ENCODE peak calls at places on chromosomes 5 and 9, in ten cellular contexts. E is fibroblast of lung, D is HCT116, X is IMR-90, G is K562, A is GM12878, S is GM23248, F is adipocyte, P is neuronal stem cell, M is astrocyte. Y is an unnamed sample.

GRCh38 chr9:131733601-131734061 is 6.2 kb downstream of the RAPGEF1 start:
- DNase-seq in E (peak; percentile 99), D (no peak), X (peak; percentile 96), G (no peak), A (no peak), S (peak; percentile 96), F (peak; percentile 94), P (no peak), M (peak; percentile 99), Y (peak; percentile 57)

GRCh38 chr5:174008922-174009321 is 20.0 kb downstream of the C5orf47 start:
- DNase-seq in E (no peak), D (no peak), X (no peak), G (no peak), A (no peak), S (no peak), F (no peak), P (no peak), M (no peak), Y (no peak)

GRCh38 chr5:173498286-173498685 is 118.2 kb downstream of the BOD1 start:
- DNase-seq in E (peak; percentile 92), D (no peak), X (peak; percentile 64), G (no peak), A (no peak), S (peak; percentile 68), F (peak; percentile 87), P (peak; percentile 9), M (peak; percentile 93), Y (no peak)

GRCh38 chr9:115691097-115691496 is 462.5 kb upstream of the PAPPA start:
- DNase-seq in E (peak; percentile 98), D (no peak), X (peak; percentile 99), G (no peak), A (no peak), S (peak; percentile 98), F (peak; percentile 94), P (no peak), M (peak; percentile 98), Y (no peak)

GRCh38 chr5:109690456-109691247 is 925 bp downstream of the MAN2A1 start:
- DNase-seq in E (peak; percentile 82), D (peak; percentile 28), X (peak; percentile 83), G (peak; percentile 42), A (no peak), S (peak; percentile 92), F (peak; percentile 94), P (peak; percentile 43), M (peak; percentile 75), Y (peak; percentile 56)

GRCh38 chr5:107670028-107670926 is 460 bp downstream of the EFNA5 start:
- DNase-seq in E (peak; percentile 53), D (no peak), X (peak; percentile 2), G (no peak), A (no peak), S (peak; percentile 43), F (peak; percentile 70), P (no peak), M (peak; percentile 26), Y (peak; percentile 52)

GRCh38 chr9:20208951-20209350 is 413.3 kb downstream of the MLLT3 start:
- DNase-seq in E (peak; percentile 14), D (no peak), X (no peak), G (no peak), A (no peak), S (no peak), F (no peak), P (no peak), M (no peak), Y (no peak)

GRCh38 chr5:170221319-170221718 is 11.5 kb upstream of the C5orf58 start:
- DNase-seq in E (peak; percentile 37), D (no peak), X (peak; percentile 6), G (no peak), A (no peak), S (peak; percentile 16), F (no peak), P (peak; percentile 82), M (peak; percentile 21), Y (no peak)

GRCh38 chr5:59241119-59241518 is 652.4 kb downstream of the PDE4D start:
- DNase-seq in E (no peak), D (no peak), X (no peak), G (no peak), A (no peak), S (no peak), F (no peak), P (no peak), M (no peak), Y (no peak)

GRCh38 chr9:97528529-97529230 is 27.2 kb downstream of the TMOD1 start:
- DNase-seq in E (no peak), D (no peak), X (no peak), G (no peak), A (no peak), S (no peak), F (peak; percentile 7), P (no peak), M (no peak), Y (no peak)

GRCh38 chr9:281753-282645 is 67.3 kb downstream of the DOCK8 start:
- DNase-seq in E (no peak), D (no peak), X (no peak), G (no peak), A (no peak), S (no peak), F (no peak), P (no peak), M (no peak), Y (no peak)

GRCh38 chr5:2703615-2704014 is 47.9 kb downstream of the IRX2 start:
- DNase-seq in E (no peak), D (no peak), X (no peak), G (no peak), A (no peak), S (no peak), F (no peak), P (no peak), M (no peak), Y (no peak)
- H3K9me3 ChIP-seq in E (no peaks in the 10 kb centered on the region), D (peaks cover 14% of the 10 kb centered on the region), X (peaks cover 40% of the 10 kb centered on the region), G (no peaks in the 10 kb centered on the region), A (no peaks in the 10 kb centered on the region), S (no peaks in the 10 kb centered on the region), F (no peaks in the 10 kb centered on the region), P (no peaks in the 10 kb centered on the region), M (no peaks in the 10 kb centered on the region), Y (no peaks in the 10 kb centered on the region)

GRCh38 chr5:43161244-43161643 is 30.8 kb upstream of the NIM1K start:
- DNase-seq in E (no peak), D (no peak), X (no peak), G (no peak), A (no peak), S (no peak), F (no peak), P (no peak), M (no peak), Y (no peak)
- H3K4me3 ChIP-seq in E (no peak overlapping the region), D (no peak overlapping the region), X (no peak overlapping the region), G (no peak overlapping the region), A (no peak overlapping the region), S (no peak overlapping the region), F (no peak overlapping the region), P (no peak overlapping the region), M (no peak overlapping the region), Y (no peak overlapping the region)

DNA sequence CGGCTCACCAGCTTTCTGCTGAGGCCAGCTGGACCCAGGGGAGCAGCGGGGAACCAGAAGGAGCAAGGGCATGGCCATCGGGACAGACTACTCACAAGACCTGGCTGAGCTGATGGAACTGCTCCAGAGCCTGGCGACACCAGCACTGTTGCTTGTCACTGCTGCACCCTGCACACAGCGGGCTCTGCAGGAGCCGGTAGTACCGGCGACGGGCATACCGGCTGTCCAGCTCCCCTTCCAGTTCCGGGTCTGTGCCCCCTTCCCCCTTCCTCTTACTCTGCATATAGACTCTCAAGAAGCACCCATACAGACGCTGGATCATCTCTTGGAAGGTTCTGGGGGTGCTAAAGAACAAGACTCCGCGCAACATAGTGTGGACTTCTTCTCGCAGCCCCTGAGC is 974 bp downstream of the ANAPC2 start:
- DNase-seq in E (no peak), D (no peak), X (no peak), G (no peak), A (no peak), S (no peak), F (no peak), P (no peak), M (no peak), Y (no peak)
- H3K9ac ChIP-seq in E (no peak overlapping the region), D (peak overlapping the region; percentile 94), X (peak overlapping the region; percentile 84), G (peak overlapping the region; percentile 96), A (peak overlapping the region; percentile 80), S (peak overlapping the region; percentile 93), F (peak overlapping the region; percentile 99), P (no peak overlapping the region), M (peak overlapping the region; percentile 93), Y (peak overlapping the region; percentile 97)

GRCh38 chr5:77767301-77767700 is 8.8 kb downstream of the TBCA start:
- DNase-seq in E (no peak), D (no peak), X (no peak), G (no peak), A (no peak), S (no peak), F (no peak), P (no peak), M (no peak), Y (no peak)
- H3K9me3 ChIP-seq in E (no peaks in the 10 kb centered on the region), D (no peaks in the 10 kb centered on the region), X (peaks cover 2% of the 10 kb centered on the region), G (peaks cover 4% of the 10 kb centered on the region), A (peaks cover 11% of the 10 kb centered on the region), S (no peaks in the 10 kb centered on the region), F (no peaks in the 10 kb centered on the region), P (peaks cover 4% of the 10 kb centered on the region), M (no peaks in the 10 kb centered on the region), Y (peaks cover 9% of the 10 kb centered on the region)

GRCh38 chr5:95285406-95285761 is 490 bp upstream of the MCTP1 start:
- DNase-seq in E (peak; percentile 17), D (no peak), X (no peak), G (no peak), A (no peak), S (no peak), F (no peak), P (peak; percentile 31), M (peak; percentile 8), Y (no peak)

GRCh38 chr5:95283761-95284511 is 958 bp downstream of the MCTP1 start:
- DNase-seq in E (peak; percentile 26), D (no peak), X (no peak), G (peak; percentile 39), A (no peak), S (peak; percentile 32), F (peak; percentile 45), P (peak; percentile 55), M (peak; percentile 3), Y (no peak)

GRCh38 chr5:95284512-95285405 is at the start of gene MCTP1:
- DNase-seq in E (peak; percentile 25), D (no peak), X (no peak), G (no peak), A (no peak), S (peak; percentile 30), F (peak; percentile 37), P (peak; percentile 44), M (peak; percentile 1), Y (no peak)

GRCh38 chr5:95281211-95281610 is 3.7 kb downstream of the MCTP1 start:
- DNase-seq in E (peak; percentile 30), D (peak; percentile 69), X (peak; percentile 1), G (no peak), A (no peak), S (peak; percentile 29), F (peak; percentile 9), P (no peak), M (peak; percentile 12), Y (no peak)

DNA sequence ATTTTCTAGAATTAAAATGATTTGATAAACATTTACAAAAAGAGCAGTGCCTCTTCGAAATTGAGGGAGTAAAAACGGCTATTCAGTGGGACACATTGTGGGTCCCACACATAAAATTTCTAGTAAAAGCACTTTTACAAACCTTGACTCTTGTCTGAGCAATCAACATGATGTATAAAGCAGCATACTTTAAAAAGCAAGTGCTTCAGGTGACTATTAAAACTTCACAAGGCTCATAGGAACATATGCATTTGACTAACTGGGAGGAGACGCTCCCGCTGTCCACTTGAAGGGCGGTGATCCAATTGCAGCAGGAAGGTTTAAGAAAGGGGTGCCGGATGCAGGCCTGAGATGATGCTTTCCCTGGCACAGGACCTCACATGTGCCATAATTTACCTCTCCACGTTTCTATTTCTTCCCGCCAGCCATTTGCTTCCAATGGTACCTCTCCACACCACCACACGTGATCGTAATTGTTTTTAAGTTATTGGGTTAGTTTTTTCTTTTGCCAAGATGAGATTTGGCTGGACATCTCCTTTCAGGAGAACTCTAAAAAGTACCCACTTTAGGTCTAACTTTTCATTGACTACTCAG is 1.8 kb downstream of the MCTP1 start:
- DNase-seq in E (no peak), D (no peak), X (no peak), G (no peak), A (no peak), S (no peak), F (no peak), P (no peak), M (no peak), Y (no peak)
- H3K4me3 ChIP-seq in E (no peak overlapping the region), D (no peak overlapping the region), X (no peak overlapping the region), G (no peak overlapping the region), A (no peak overlapping the region), S (no peak overlapping the region), F (no peak overlapping the region), P (no peak overlapping the region), M (no peak overlapping the region), Y (no peak overlapping the region)